ENCODE peak calls at places on chromosomes 11 and 22, in seven cellular contexts. E, G, J, Y, R, F and T are unnamed samples.

GRCh38 chr11:15745266-15745665 is 611.1 kb downstream of the SOX6 start:
- DNase-seq in G (no peak), R (no peak), F (no peak), E (no peak), Y (no peak), J (no peak), T (no peak)

GRCh38 chr11:65133724-65134123 is 595 bp downstream of the SYVN1 start:
- DNase-seq in E (no peak), F (no peak), G (no peak), J (peak), R (peak), Y (peak), T (no peak)

GRCh38 chr11:34921156-34921555 is 4.7 kb downstream of the PDHX start:
- DNase-seq in J (no peak), G (no peak), E (no peak), F (no peak), Y (no peak), R (no peak), T (no peak)

GRCh38 chr11:100719809-100720221 is 32.7 kb downstream of the ARHGAP42 start:
- DNase-seq in E (peak), Y (peak), R (peak), J (peak), F (peak), G (no peak), T (no peak)

GRCh38 chr11:27837895-27838563 is 137.8 kb upstream of the BDNF start:
- DNase-seq in F (no peak), R (no peak), G (no peak), Y (no peak), J (no peak), E (no peak), T (no peak)

GRCh38 chr11:75275581-75275980 is 35.0 kb downstream of the TPBGL start:
- DNase-seq in F (no peak), J (peak), G (peak), E (peak), R (peak), Y (no peak), T (peak)

GRCh38 chr11:68213135-68213515 is at the start of gene KMT5B:
- DNase-seq in J (no peak), F (peak), G (peak), Y (peak), R (peak), E (peak), T (peak)

GRCh38 chr22:49230194-49230577 is 597.5 kb downstream of the BRD1 start:
- DNase-seq in E (no peak), R (no peak), F (no peak), Y (no peak), J (no peak), G (peak), T (peak)

GRCh38 chr11:113567097-113567496 is 91.9 kb upstream of the DRD2 start:
- DNase-seq in G (no peak), Y (no peak), J (no peak), F (no peak), E (no peak), R (no peak), T (no peak)

GRCh38 chr11:34916810-34917780 is 677 bp downstream of the PDHX start:
- DNase-seq in J (no peak), R (no peak), G (no peak), E (no peak), Y (no peak), F (peak), T (no peak)

GRCh38 chr11:19892876-19893275 is 180.2 kb downstream of the NAV2 start:
- DNase-seq in R (no peak), G (no peak), J (no peak), F (no peak), E (no peak), Y (no peak), T (no peak)

GRCh38 chr11:57116654-57117053 is 65.1 kb upstream of the LRRC55 start:
- DNase-seq in Y (no peak), G (no peak), F (peak), J (peak), R (no peak), E (peak), T (no peak)

GRCh38 chr22:46050916-46051614 is 74.1 kb upstream of the WNT7B start:
- DNase-seq in G (peak), R (peak), E (peak), J (no peak), Y (peak), F (no peak), T (peak)

GRCh38 chr22:37045958-37046357 is 5.6 kb upstream of the KCTD17 start:
- DNase-seq in Y (no peak), E (no peak), J (no peak), G (no peak), R (no peak), F (no peak), T (no peak)

GRCh38 chr22:44413211-44413610 is 84.8 kb downstream of the RTL6 start:
- DNase-seq in J (no peak), G (peak), R (no peak), Y (no peak), F (no peak), E (no peak), T (no peak)

GRCh38 chr11:23359297-23359696 is 499.0 kb upstream of the CCDC179 start:
- DNase-seq in Y (no peak), R (no peak), J (no peak), G (no peak), F (no peak), E (peak), T (no peak)

GRCh38 chr11:65043881-65044501 is 3.0 kb downstream of the SAC3D1 start:
- DNase-seq in R (no peak), G (no peak), F (no peak), Y (no peak), E (peak), J (no peak), T (no peak)

GRCh38 chr11:19871531-19871930 is 158.9 kb downstream of the NAV2 start:
- DNase-seq in Y (no peak), J (no peak), F (no peak), R (no peak), G (no peak), E (no peak), T (no peak)

GRCh38 chr11:125952973-125953372 is 7.1 kb downstream of the VSIG10L2 start:
- DNase-seq in Y (peak), F (no peak), J (peak), G (peak), E (peak), R (peak), T (no peak)

GRCh38 chr11:117511483-117511934 is 183.9 kb downstream of the CEP164 start:
- DNase-seq in J (peak), G (no peak), F (no peak), R (no peak), E (no peak), Y (no peak), T (no peak)

GRCh38 chr11:12757416-12757815 is 83.2 kb downstream of the TEAD1 start:
- DNase-seq in F (no peak), G (no peak), R (no peak), Y (no peak), J (no peak), E (no peak), T (no peak)

GRCh38 chr11:121578216-121579063 is 125.7 kb upstream of the SORL1-AS1 start:
- DNase-seq in F (no peak), Y (no peak), R (no peak), E (no peak), G (no peak), J (no peak), T (no peak)

DNA sequence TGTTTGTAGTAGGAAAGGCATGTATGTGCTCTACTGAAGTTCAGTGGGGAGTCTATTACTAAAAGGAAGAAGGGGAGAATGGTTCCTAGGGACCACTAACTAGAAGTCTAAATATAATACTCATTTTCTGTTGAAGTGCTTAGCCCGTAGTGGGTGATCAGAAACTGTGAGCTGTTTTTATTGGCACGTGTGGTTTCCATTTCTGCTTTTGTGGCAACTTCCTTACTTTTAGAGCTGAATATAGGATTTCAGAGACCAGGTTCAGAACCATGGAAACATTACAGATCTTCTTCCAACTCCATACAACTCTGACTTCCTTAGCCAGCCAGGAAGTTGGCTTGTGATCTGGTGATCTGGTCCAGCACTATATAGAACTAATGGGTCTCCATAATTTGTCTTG is 2.5 kb upstream of the ME3 start:
- DNase-seq in E (no peak), F (no peak), J (no peak), R (no peak), Y (no peak), G (no peak), T (no peak)
- TF ChIP-seq POLR2A in E (no peak), F (no peak), J (no peak), R (no peak), Y (no peak), G (no peak), T (no peak)

GRCh38 chr11:6619021-6619745 is at the start of gene TPP1:
- DNase-seq in J (peak), F (peak), R (peak), Y (peak), G (peak), E (peak), T (peak)
- TF ChIP-seq POLR2A in J (no peak), F (peak), R (peak), Y (peak), G (peak), E (peak), T (peak)

GRCh38 chr11:103789957-103790356 is 246.5 kb upstream of the DDI1 start:
- DNase-seq in J (no peak), E (no peak), R (no peak), Y (no peak), F (no peak), G (no peak), T (no peak)
- TF ChIP-seq POLR2A in J (no peak), E (no peak), R (no peak), Y (no peak), F (no peak), G (no peak), T (no peak)

GRCh38 chr11:665707-666281 is 28.7 kb downstream of the DRD4 start:
- DNase-seq in J (no peak), E (no peak), F (no peak), R (peak), G (no peak), Y (no peak), T (no peak)
- TF ChIP-seq POLR2A in J (no peak), E (no peak), F (no peak), R (no peak), G (no peak), Y (no peak), T (no peak)

DNA sequence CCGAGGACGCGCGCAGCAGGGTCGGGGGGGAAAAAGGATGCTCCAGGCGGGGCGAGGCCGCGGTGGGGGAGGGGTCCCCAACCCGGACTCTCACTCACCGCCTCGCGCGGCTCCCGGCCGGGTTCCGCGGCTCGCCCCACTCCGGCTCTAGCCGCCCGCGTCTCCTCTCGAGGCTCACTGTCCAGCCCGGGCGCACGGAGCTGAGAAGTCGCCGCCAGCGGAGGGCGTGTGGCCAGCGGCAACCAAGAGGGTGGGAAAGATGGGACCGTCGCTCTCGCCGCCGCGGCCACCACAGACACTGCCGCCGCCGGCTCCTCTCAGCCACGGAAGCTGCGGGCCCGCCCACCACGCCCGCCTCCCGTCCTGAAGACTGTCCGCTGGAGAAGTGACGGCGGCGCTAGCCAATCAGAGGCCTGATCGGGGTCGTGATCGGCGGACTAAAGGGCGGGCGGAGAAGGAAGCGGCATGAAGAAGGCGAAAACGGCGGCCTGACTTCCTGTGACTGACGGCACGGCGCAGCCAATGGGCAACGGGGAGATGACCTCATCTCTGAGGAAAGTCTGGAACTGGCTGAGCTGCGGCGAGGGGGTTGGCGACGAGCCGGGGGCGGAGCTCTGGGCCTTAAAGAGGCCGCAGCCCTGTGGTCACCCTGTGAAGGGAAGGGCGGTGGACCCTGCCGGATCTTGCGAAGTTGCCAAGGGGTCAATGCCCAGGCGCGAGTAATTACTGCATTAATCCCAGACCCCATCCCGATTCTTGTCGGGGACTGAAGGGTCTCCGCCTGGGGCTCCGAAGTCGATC is at the start of gene MRTFA:
- DNase-seq in Y (peak), G (peak), E (peak), J (peak), F (peak), R (peak), T (peak)
- TF ChIP-seq POLR2A in Y (peak), G (peak), E (peak), J (peak), F (peak), R (peak), T (peak)

GRCh38 chr11:124673333-124674167 is at the start of the genes SIAE and SPA17:
- DNase-seq in R (peak), Y (peak), J (peak), G (peak), E (peak), F (peak), T (peak)
- TF ChIP-seq POLR2A in R (peak), Y (peak), J (peak), G (no peak), E (peak), F (peak), T (peak)

DNA sequence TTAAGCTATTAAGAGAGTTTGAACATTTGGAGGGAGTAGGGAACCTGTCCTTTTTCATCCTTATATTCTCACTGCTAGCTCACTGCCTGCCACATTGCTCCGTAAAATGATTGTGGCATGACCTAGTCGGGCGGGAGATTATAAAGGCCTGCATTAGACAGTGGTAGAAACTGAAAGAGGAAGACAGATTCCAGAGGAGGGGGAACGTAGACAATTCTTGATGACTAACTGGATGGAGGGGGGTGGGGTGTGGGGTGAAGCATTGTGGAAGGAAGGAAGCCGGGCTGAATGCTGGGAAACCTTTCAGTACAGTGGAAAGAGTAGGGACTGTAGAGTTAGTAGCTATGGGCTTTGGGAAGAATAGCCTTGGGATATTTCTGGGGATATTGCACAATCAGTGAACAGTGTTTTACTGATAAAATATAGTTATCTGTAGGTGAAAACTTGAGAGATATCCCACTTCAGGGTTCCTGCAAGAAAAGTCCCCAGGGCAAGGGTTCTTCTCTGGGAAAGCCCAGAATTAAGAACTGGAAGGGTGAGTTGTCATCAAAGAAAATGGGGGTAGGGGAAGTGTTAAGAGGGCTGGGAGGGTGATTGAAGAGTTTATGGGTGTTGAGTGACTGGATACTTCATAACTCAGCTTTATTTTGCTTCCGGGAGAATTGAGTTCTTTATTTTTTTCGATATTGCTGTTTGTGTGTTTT is 2.1 kb downstream of the MED15 start:
- DNase-seq in G (peak), J (peak), Y (peak), R (peak), F (no peak), E (peak), T (no peak)
- TF ChIP-seq POLR2A in G (no peak), J (no peak), Y (peak), R (no peak), F (no peak), E (peak), T (no peak)

DNA sequence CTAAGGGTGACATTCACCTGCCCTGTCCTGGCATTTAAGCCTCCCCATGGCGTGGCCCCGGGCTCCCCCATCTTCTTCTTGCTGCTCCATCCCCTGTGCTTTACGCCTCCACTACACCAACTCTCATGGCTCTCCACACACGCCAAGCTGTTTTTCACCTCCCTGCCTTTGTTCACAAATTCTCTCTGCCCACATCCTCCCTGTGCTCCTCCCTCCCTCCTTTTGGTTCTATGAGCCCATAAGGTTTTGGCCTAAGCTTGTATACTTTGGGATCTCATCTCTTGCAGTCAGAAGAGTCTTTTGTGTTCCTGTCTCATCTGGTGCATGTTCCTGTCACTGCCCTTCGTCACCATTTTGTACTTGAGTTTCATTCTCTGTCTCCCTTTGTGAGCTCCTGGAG is 4.6 kb upstream of the DNAL4 start:
- DNase-seq in G (no peak), R (no peak), J (no peak), Y (no peak), F (no peak), E (no peak), T (no peak)
- TF ChIP-seq POLR2A in G (peak), R (no peak), J (no peak), Y (no peak), F (no peak), E (no peak), T (no peak)